ENCODE peak calls at places on chromosomes 5 and 9, in six cellular contexts. Q is kidney, G is astrocyte of the spinal cord, R is lower leg skin, X is H9, C is GM10248. N is an unnamed sample.

GRCh38 chr9:112132356-112132755 is 42.7 kb downstream of the SUSD1 start:
- DNase-seq in R (no peak), Q (no peak), X (no peak), C (no peak), G (no peak), N (no peak)

GRCh38 chr5:132143148-132143547 is 69.6 kb downstream of the CSF2 start:
- DNase-seq in C (no peak), Q (no peak), X (no peak), G (peak; percentile 1), R (no peak), N (no peak)

GRCh38 chr9:122940603-122941559 is at the start of gene RABGAP1:
- DNase-seq in Q (peak; percentile 100), X (peak; percentile 99), C (peak; percentile 99), R (peak; percentile 98), G (peak; percentile 99), N (peak; percentile 98)

GRCh38 chr5:141349917-141350619 is at the start of gene PCDHGB1:
- DNase-seq in C (peak; percentile 68), X (peak; percentile 87), Q (no peak), R (no peak), G (peak; percentile 53), N (peak; percentile 25)

GRCh38 chr5:135312255-135312935 is 86.6 kb downstream of the MACROH2A1 start:
- DNase-seq in G (no peak), R (no peak), Q (no peak), X (no peak), C (no peak), N (no peak)

GRCh38 chr5:170393235-170393634 is 4.1 kb upstream of the KCNMB1 start:
- DNase-seq in Q (no peak), C (no peak), R (no peak), G (no peak), X (no peak), N (no peak)

GRCh38 chr5:145855842-145856267 is 17.0 kb downstream of the GRXCR2 start:
- DNase-seq in C (no peak), X (no peak), G (peak; percentile 22), R (no peak), Q (no peak), N (no peak)

GRCh38 chr9:4287386-4287785 is 12.5 kb downstream of the GLIS3 start:
- DNase-seq in G (no peak), C (no peak), Q (no peak), R (no peak), X (no peak), N (no peak)

DNA sequence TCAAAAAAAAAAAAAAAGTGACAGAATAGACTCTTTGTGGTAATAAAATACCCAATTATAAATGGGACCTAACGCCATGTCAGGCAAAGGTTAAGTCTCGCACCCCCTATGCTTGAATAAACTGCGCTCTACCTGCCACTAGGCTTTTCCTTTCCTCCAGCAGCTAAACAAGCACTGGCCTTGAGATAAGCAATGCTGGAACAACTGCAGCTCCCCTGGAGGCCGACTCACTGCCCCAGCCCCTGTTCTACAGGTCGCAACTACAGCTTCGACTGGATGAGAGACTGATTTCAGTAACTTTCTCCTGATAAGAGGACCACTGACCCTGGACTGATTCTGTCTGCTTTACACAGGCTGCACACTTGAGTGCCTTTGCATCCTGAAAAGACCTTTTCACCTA is 210.2 kb downstream of the HSPA4 start:
- DNase-seq in G (no peak), C (no peak), X (no peak), R (no peak), Q (no peak), N (no peak)
- TF ChIP-seq CTCF in G (no peak), C (no peak), X (peak; percentile 26), R (no peak), Q (no peak), N (no peak)

DNA sequence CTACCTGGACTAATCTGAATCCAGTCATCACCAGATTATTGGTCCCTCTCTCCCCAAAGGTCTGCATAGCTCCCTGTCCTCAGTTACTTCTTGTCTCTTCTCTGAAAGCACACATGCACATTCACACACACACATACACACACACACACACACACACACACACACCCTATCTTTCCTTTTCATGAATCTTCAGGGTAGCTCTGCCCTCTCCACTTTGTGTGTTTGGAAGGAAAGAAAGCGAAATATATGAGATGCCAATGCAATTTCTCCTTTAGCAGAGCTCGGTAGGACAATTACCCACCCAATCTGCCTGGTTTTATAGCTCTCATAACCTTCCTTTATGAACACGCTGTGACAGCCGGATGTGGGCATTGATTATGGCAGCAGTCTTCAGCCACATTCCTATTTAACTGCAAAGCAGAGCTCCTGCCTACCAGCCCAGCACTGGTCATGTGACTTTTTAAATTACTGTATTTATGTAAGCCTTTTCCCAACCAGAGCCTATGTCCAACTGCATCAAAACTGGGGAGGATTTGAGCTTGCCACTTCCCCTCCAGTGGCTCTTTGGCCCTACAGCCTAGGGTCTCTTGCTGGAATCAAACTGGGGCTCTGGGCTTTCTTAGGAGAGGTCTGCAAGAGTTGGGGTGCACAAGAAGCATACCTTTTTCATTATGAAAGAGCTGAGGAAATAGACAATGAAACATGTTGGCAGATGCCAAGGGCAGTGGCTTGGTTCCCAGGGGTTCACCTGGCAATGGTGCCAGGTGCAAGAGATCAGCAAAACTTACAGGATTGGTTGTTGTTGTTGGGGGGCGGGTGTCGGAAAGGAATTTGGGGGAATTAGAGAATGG is 20.8 kb upstream of the MATR3 start:
- DNase-seq in G (peak; percentile 32), Q (no peak), C (no peak), R (no peak), X (no peak), N (no peak)
- TF ChIP-seq CTCF in G (no peak), Q (no peak), C (no peak), R (no peak), X (no peak), N (no peak)

DNA sequence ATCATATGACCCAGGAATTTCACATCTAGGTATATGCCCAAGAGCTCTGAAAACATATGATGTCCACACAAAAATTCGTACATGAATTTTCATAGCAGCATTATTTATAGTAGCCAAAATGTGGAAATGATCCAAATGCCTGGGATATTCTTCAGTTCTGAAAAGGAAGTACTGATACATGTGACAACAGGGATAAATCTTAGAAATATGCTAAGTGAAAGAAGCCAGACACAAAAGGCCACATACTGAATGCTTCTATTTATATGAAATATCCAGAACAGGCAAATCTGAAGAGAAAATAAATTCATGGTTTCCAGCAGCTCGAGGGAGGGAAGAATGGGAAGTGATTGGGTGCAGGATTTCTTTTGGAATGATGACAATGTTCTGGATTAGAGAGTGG is 16.8 kb upstream of the ZBTB43 start:
- DNase-seq in G (no peak), Q (no peak), C (no peak), R (no peak), X (no peak), N (no peak)
- TF ChIP-seq CTCF in G (no peak), Q (no peak), C (no peak), R (no peak), X (no peak), N (no peak)

DNA sequence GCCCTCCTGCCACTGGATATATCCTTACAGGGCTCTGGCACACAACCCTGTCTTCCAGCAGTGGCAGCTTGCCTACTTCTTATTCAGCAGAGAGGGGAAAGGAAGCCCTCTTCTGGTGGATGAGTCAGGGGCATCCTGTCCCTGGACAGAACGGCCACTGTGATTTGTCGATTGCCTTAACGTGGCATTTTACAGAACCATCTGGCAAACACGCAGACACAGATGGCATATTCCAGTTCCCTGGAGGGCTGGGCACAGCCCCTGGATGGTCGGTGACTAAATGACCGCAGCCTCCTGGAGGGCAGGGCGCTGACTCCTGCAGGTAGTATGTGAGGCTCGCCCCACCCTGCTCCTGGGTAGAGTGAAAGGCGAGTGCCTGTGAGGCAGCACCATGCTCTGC is 62.1 kb downstream of the DCP2 start:
- DNase-seq in G (peak; percentile 67), X (no peak), R (no peak), C (peak; percentile 3), Q (no peak), N (no peak)
- TF ChIP-seq CTCF in G (peak; percentile 31), X (no peak), R (no peak), C (no peak), Q (no peak), N (no peak)

GRCh38 chr5:3594514-3595101 is 1.0 kb upstream of the IRX1 start:
- DNase-seq in C (no peak), Q (peak; percentile 77), G (peak; percentile 46), R (no peak), X (peak; percentile 64), N (peak; percentile 33)
- TF ChIP-seq CTCF in C (no peak), Q (no peak), G (peak; percentile 21), R (no peak), X (peak; percentile 42), N (no peak)

DNA sequence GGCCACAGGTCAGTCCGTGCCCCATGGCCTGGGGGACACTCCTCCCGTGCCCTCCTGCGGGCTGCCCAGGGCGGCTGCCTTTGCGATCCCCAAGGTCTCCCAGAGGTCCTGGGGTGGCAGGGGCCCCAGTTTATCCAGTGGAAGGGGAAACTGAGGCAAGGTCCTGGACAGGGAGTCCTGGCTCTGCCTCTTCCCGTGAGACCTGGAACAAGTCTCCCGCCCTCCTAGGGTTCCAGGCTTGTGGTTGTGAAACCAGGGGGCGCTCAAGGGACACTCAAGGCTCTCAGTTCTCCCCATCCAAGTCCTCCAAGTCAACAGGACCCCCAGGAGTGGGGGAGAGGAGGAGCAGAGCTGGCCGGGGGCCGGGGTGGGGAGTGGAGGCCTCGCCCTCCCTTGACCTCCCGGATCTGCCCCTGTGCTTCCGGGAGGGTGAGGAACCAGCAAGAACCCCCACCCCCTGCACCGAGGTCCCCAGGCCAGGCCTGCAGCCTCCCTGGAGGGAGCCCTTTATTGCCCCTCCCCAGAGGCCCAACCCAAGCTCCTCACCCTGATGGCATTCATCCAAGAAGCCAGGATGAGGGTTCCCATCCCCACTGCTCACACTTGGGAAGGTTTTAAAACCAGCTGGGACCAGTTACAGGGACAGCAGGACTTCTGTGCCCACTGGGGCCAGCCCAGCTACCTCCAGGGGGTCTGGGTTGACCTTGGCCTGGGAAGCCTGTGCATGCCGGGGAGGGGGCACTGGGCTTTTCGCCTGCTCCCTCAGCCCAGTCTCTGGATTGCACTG is 24.7 kb upstream of the TMEM250 start:
- DNase-seq in X (peak; percentile 81), Q (no peak), C (no peak), R (no peak), G (no peak), N (peak; percentile 59)
- TF ChIP-seq CTCF in X (peak; percentile 74), Q (peak; percentile 16), C (peak; percentile 24), R (no peak), G (peak; percentile 50), N (no peak)

GRCh38 chr9:96186601-96187011 is 115.4 kb downstream of the HSD17B3 start:
- DNase-seq in Q (peak; percentile 76), X (peak; percentile 78), C (no peak), R (no peak), G (peak; percentile 3), N (peak; percentile 14)
- TF ChIP-seq CTCF in Q (no peak), X (no peak), C (no peak), R (no peak), G (no peak), N (no peak)

DNA sequence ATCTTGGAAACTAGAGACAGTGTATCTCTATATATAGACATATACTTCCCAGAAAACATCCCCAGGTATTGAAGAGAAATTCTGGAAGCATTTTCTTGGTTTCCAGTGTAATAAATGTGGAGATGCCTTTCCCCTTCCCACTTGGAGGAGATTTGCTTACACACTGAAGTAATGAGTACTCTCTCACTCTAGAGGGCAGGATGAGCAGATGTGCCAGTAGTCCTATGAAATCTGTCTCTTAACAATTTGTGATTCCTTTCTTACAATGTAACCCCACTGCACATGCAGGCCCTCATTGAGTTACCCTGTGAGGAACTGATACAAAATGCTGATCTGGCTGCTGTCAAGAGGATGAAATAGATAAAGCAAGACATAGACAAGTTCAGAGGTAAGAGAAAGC is 567.2 kb downstream of the SLCO4C1 start:
- DNase-seq in Q (no peak), R (no peak), G (no peak), C (no peak), X (no peak), N (no peak)
- TF ChIP-seq CTCF in Q (no peak), R (no peak), G (peak; percentile 27), C (no peak), X (peak; percentile 57), N (no peak)

N was measured in endothelial cell.